ENCODE peak calls at places on chromosome 15, in seven cellular contexts. Y is upper lobe of left lung, X is HepG2, I is ovary, C is fibroblast of lung, B is right lobe of liver, N is colonic mucosa. G is an unnamed sample.

GRCh38 chr15:48856947-48857346 is 21.0 kb upstream of the EID1 start:
- DNase-seq in X (no peak), B (no peak), C (peak), Y (no peak), N (no peak), I (no peak), G (no peak)

GRCh38 chr15:89728254-89728653 is 22.8 kb downstream of the MESP1 start:
- DNase-seq in C (peak), X (no peak), I (no peak), B (no peak), Y (no peak), N (no peak), G (no peak)

GRCh38 chr15:31352283-31352880 is 25.7 kb downstream of the KLF13 start:
- DNase-seq in X (no peak), C (peak), B (peak), Y (peak), N (no peak), I (no peak), G (no peak)

GRCh38 chr15:49379996-49380395 is 43.0 kb upstream of the FGF7 start:
- DNase-seq in Y (no peak), C (no peak), N (no peak), B (no peak), I (no peak), X (no peak), G (no peak)

GRCh38 chr15:62818691-62819090 is 223.9 kb upstream of the TPM1 start:
- DNase-seq in Y (no peak), I (no peak), N (no peak), X (no peak), B (no peak), C (no peak), G (no peak)

GRCh38 chr15:82371649-82372048 is 22.4 kb upstream of the GOLGA6L10 start:
- DNase-seq in X (no peak), C (no peak), Y (no peak), I (no peak), N (no peak), B (no peak), G (no peak)

GRCh38 chr15:84797212-84797611 is 19.9 kb upstream of the ALPK3 start:
- DNase-seq in B (no peak), Y (no peak), X (no peak), N (no peak), I (no peak), C (peak), G (no peak)

GRCh38 chr15:63991706-63992105 is 54.6 kb downstream of the DAPK2 start:
- DNase-seq in X (no peak), B (no peak), I (no peak), C (no peak), N (no peak), Y (no peak), G (no peak)

GRCh38 chr15:71469393-71469792 is 341.0 kb upstream of the NR2E3 start:
- DNase-seq in C (no peak), I (no peak), B (no peak), Y (no peak), N (no peak), X (no peak), G (no peak)

GRCh38 chr15:48373855-48374421 is 42.7 kb downstream of the DUT start:
- DNase-seq in Y (peak), C (peak), X (no peak), B (no peak), N (no peak), I (no peak), G (no peak)

GRCh38 chr15:37789881-37790280 is 144.6 kb upstream of the TMCO5A start:
- DNase-seq in X (no peak), C (peak), Y (no peak), I (no peak), B (no peak), N (no peak), G (no peak)

GRCh38 chr15:85580914-85581313 is 200.5 kb downstream of the AKAP13 start:
- DNase-seq in N (peak), B (peak), Y (peak), I (no peak), C (no peak), X (no peak), G (no peak)

GRCh38 chr15:72203507-72203837 is 5.9 kb upstream of the GRAMD2A start:
- DNase-seq in N (no peak), X (no peak), C (peak), I (no peak), Y (no peak), B (no peak), G (no peak)

GRCh38 chr15:60573936-60574335 is 95.0 kb upstream of the ICE2 start:
- DNase-seq in Y (no peak), X (no peak), B (no peak), C (no peak), N (no peak), I (no peak), G (no peak)

GRCh38 chr15:84747423-84748273 is 744 bp upstream of the ZNF592 start:
- DNase-seq in C (peak), B (peak), X (peak), N (peak), I (peak), Y (peak), G (peak)

GRCh38 chr15:74841761-74842385 is 1.1 kb downstream of the ULK3 start:
- DNase-seq in I (peak), N (peak), Y (no peak), B (no peak), C (no peak), X (no peak), G (no peak)

GRCh38 chr15:74840851-74841760 is 1.9 kb downstream of the ULK3 start:
- DNase-seq in N (no peak), I (no peak), B (no peak), Y (no peak), X (no peak), C (no peak), G (no peak)

GRCh38 chr15:74843891-74844299 is 939 bp upstream of the ULK3 start:
- DNase-seq in Y (no peak), X (no peak), B (no peak), I (peak), C (no peak), N (no peak), G (no peak)

GRCh38 chr15:74843445-74843828 is 481 bp upstream of the ULK3 start:
- DNase-seq in Y (no peak), N (no peak), C (no peak), I (no peak), X (no peak), B (no peak), G (no peak)

DNA sequence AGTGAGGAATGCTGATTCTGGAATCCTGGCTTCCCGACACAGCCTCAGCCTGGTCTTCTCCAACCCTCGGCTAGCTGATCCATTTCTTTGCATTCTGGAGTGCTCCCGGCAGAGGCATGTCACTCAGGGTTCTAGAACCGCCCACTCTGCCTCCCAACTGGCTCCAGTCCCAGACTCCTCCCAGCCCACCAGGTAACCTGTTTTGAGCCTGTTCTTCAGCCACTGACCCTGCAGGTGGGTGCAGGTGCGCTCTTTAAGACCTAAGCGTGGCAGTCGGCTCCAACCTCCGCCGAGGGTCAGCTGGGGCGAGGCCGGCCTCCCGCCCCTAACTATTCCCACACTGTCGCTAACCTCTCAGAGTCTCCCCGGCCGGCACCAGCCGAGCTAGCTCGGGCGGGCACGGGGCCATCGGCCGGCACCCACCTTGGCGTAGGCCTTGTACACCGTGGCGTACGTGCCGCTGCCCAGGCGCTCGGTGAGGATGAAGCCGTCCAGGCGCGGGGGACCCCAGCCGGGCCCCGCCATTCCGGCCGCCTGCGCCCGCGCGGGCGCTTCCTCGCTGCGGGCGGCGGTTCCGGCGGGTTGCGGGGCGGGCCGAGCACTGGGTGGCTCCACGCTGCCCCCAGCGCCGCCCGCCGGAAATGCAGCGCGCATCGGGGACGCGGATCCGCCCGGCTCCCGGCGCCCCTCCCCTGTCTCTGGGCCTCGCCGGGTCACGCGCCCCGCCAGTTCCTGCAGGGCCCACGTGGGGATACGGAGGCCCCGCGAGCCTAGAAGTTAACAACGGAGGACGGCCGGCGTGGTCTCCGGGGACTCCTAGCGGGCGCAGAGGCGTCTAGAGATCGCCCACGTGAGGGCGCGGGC is at the start of gene ULK3:
- DNase-seq in Y (peak), B (peak), C (peak), N (peak), I (peak), X (peak), G (peak)
- TF ChIP-seq CTCF in Y (peak), B (peak), C (no peak), N (peak), I (peak), X (peak), G (peak)

GRCh38 chr15:100918034-100918689 is 995 bp upstream of the LRRK1 start:
- DNase-seq in I (peak), C (peak), Y (peak), X (peak), B (peak), N (peak), G (no peak)

GRCh38 chr15:100920516-100921135 is 1.5 kb downstream of the LRRK1 start:
- DNase-seq in I (no peak), B (no peak), N (no peak), X (no peak), C (no peak), Y (no peak), G (no peak)

GRCh38 chr15:100922192-100923040 is 3.3 kb downstream of the LRRK1 start:
- DNase-seq in X (no peak), B (no peak), I (no peak), C (no peak), Y (no peak), N (no peak), G (no peak)

GRCh38 chr15:100919481-100920405 is 586 bp downstream of the LRRK1 start:
- DNase-seq in X (no peak), I (peak), C (peak), N (no peak), Y (no peak), B (peak), G (no peak)

DNA sequence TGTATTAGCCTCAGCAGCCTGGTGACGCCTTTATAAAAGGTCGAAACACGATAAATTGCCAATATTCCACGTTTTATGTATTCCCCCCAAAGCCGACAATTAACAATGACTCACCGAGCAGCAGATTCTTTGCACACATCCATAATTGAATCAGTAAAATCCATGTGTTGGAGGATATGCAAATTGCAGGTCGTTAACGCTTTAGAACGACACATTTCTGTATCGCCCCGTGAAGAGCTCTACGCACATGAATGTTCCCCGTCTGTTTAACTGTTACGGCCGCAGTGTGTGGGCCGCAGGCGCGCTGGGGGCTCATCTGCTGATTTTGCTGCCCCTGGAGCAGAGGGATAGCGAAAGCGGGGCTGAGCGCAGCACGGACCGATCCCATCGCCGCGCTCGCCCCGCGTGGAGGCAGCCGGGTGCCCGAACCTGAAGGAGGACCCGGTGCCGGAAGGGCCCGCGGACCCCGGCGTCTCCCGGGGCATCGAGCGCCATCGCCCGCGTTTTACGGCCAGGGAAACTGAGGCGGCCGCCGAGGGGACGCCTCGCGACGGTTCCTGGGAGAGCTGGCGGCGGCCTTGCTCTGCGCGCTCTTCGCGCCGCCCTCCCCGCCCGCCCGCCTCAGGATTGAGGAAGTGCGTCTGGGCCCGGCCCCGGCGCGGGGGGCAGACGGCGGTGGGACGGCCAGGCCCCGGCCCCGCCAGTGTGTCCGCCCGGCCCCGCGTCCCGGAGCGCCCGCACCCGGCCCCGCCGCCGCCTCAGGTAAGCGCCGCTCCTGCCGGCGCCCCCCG is at the start of gene LRRK1:
- DNase-seq in C (peak), I (peak), N (peak), X (no peak), B (peak), Y (peak), G (no peak)
- TF ChIP-seq CTCF in C (no peak), I (no peak), N (no peak), X (no peak), B (no peak), Y (no peak), G (no peak)

GRCh38 chr15:88004379-88004778 is 252.2 kb downstream of the NTRK3 start:
- DNase-seq in B (no peak), Y (no peak), I (no peak), X (no peak), N (no peak), C (no peak), G (no peak)

GRCh38 chr15:88003928-88004327 is 252.6 kb downstream of the NTRK3 start:
- DNase-seq in X (no peak), I (no peak), B (no peak), C (no peak), Y (no peak), N (no peak), G (no peak)

GRCh38 chr15:88002721-88003120 is 253.8 kb downstream of the NTRK3 start:
- DNase-seq in B (no peak), Y (no peak), I (no peak), N (no peak), X (no peak), C (no peak), G (no peak)

DNA sequence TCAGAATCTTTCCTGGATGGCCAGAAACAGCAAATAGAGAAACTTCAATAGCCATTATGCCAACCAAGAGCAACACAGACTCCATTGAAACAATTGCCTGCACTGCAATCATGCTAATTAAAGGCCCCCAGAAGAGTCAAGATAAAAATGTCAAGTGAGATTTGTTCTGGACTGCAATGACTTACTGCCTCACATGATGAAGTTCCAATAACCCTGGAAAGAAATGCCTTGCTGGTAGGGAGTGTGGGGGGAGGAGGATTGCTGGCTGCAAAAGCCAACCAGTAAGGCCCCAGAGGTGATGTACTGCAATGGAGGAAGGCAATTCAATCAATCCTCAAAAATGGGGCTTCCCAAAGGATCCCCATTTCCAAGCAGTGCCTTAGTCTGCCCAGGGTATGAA is 257.9 kb downstream of the NTRK3 start:
- DNase-seq in C (no peak), X (no peak), Y (no peak), B (no peak), I (no peak), N (no peak), G (no peak)
- TF ChIP-seq CTCF in C (no peak), X (no peak), Y (no peak), B (no peak), I (no peak), N (no peak), G (no peak)

DNA sequence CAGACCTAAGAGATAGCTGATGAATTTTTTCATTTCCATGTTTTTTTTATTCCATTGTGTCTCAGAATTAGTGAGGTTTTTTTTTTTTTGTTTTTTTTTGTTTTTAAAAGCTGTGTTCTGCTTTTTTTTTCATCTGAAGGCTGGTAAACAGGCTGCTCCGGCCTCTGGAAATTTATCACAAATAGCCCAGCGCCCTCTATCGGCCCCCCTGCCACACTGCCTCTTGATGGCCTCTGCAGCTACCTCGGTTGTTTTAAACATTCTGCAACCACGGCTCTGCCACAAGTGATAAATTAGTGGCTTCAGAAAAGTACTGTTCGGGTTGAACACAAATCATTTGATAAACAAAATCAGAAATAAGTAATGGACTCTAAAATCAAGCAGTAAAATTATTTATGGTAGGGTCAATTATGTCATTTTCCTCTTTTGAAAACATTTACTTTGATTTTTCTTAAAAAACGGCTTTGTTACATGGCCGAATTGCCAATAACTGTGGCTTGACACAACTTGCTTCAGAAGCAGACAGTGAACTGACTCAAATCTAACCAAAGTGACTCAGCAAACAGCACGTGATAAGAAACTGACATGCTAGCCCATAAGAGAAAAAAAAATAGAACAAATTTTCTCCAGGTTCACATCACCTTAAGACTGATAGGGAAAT is 87.8 kb downstream of the RSL24D1 start:
- DNase-seq in X (peak), Y (peak), N (peak), I (no peak), C (peak), B (peak), G (peak)
- TF ChIP-seq CTCF in X (peak), Y (peak), N (peak), I (no peak), C (peak), B (peak), G (no peak)

DNA sequence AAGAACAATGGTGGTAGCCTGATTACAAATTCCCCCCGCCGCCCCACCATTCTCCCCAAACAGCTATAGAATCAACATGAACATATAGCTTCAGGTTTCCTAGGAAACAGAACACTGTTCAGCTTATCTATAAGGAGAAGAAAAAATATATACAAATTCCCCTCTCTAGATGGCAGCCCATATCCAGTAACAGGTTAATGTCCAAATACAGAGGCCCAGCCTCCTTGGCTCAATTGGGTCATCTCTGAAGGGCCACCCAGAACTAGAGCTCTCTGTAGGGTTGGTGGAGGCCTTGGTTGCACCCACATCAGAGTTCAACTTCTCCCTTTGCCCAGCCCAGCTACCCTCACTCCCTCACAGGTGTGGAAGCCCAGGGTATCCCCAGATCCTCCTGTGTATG is 91.5 kb upstream of the ADAMTS17 start:
- DNase-seq in C (no peak), X (no peak), N (no peak), Y (no peak), B (no peak), I (no peak), G (no peak)
- TF ChIP-seq CTCF in C (no peak), X (no peak), N (no peak), Y (no peak), B (no peak), I (no peak), G (no peak)